ENCODE peak calls at places on chromosomes 1 and 21, in six cellular contexts. Y is GM12878; O is CD8-positive, alpha-beta T cell; X is heart left ventricle; E is PC-9; M is GM23338. P is an unnamed sample.
A peak's percentile ranks its signal among the peaks of the same experiment; 100 is the strongest.

GRCh38 chr1:2392071-2392442 is 416 bp downstream of the RER1 start:
- DNase-seq in X (no peak), Y (no peak), O (no peak), M (no peak), E (no peak), P (no peak)

GRCh38 chr1:17010601-17011438 is 908 bp downstream of the ATP13A2 start:
- DNase-seq in M (no peak), X (peak; percentile 76), O (no peak), Y (no peak), E (peak; percentile 20), P (no peak)

GRCh38 chr21:36004441-36004840 is 55.9 kb downstream of the SETD4 start:
- DNase-seq in X (no peak), E (no peak), Y (peak; percentile 7), M (no peak), O (no peak), P (no peak)

GRCh38 chr1:200242379-200243041 is 167.3 kb downstream of the ZNF281 start:
- DNase-seq in E (no peak), O (no peak), X (peak; percentile 50), M (no peak), Y (no peak), P (peak; percentile 97)

GRCh38 chr1:46547481-46548383 is 3.7 kb downstream of the KNCN start:
- DNase-seq in X (no peak), E (peak; percentile 32), Y (no peak), M (peak; percentile 87), O (no peak), P (peak; percentile 47)

GRCh38 chr1:219120625-219121544 is 52.8 kb upstream of the LYPLAL1 start:
- DNase-seq in O (no peak), E (no peak), M (peak; percentile 4), X (peak; percentile 54), Y (no peak), P (peak; percentile 31)

GRCh38 chr1:14758962-14759361 is 160.5 kb downstream of the KAZN start:
- DNase-seq in E (no peak), M (peak; percentile 57), O (no peak), X (no peak), Y (no peak), P (no peak)

GRCh38 chr1:178818416-178818815 is 52.5 kb downstream of the ANGPTL1 start:
- DNase-seq in Y (no peak), M (no peak), O (no peak), E (no peak), X (no peak), P (no peak)

GRCh38 chr1:118954286-118954890 is 33.8 kb downstream of the TBX15 start:
- DNase-seq in Y (no peak), O (no peak), X (no peak), E (no peak), M (no peak), P (no peak)

GRCh38 chr1:145874646-145875045 is 11.0 kb downstream of the ANKRD35 start:
- DNase-seq in Y (no peak), E (no peak), O (no peak), X (no peak), M (no peak), P (no peak)

GRCh38 chr1:183241446-183241845 is 55.4 kb downstream of the LAMC2 start:
- DNase-seq in E (no peak), O (no peak), Y (no peak), M (no peak), X (no peak), P (no peak)

GRCh38 chr1:202567747-202568146 is 142.5 kb downstream of the SYT2 start:
- DNase-seq in X (no peak), O (no peak), M (peak; percentile 83), E (no peak), Y (no peak), P (no peak)

GRCh38 chr1:211632808-211633522 is 42.5 kb downstream of the NEK2 start:
- DNase-seq in Y (no peak), X (peak; percentile 88), E (no peak), O (no peak), M (no peak), P (no peak)

GRCh38 chr1:180926164-180926981 is 13.7 kb downstream of the KIAA1614 start:
- DNase-seq in O (no peak), E (no peak), X (peak; percentile 88), Y (no peak), M (no peak), P (no peak)

GRCh38 chr1:53559854-53560571 is 100.8 kb downstream of the DMRTB1 start:
- DNase-seq in O (no peak), Y (no peak), X (no peak), E (no peak), M (no peak), P (no peak)

GRCh38 chr1:109249654-109250401 is 489 bp downstream of the CELSR2 start:
- DNase-seq in E (no peak), X (peak; percentile 20), Y (no peak), M (peak; percentile 51), O (no peak), P (no peak)
- H3K4me3 ChIP-seq in E (peak overlapping the region; percentile 58), X (peak overlapping the region; percentile 55), Y (no peak overlapping the region), M (peak overlapping the region; percentile 57), O (peak overlapping the region; percentile 39), P (peak overlapping the region; percentile 25)

GRCh38 chr21:46555225-46555617 is 49.7 kb downstream of the S100B start:
- DNase-seq in E (no peak), Y (no peak), X (no peak), M (no peak), O (no peak), P (no peak)
- H3K36me3 ChIP-seq in E (no peaks in the 10 kb centered on the region), Y (peaks cover 4% of the 10 kb centered on the region), X (peaks cover 3% of the 10 kb centered on the region), M (no peaks in the 10 kb centered on the region), O (peaks cover 14% of the 10 kb centered on the region), P (peaks cover 17% of the 10 kb centered on the region)

GRCh38 chr1:168000656-168001055 is 63.8 kb upstream of the MPC2 start:
- DNase-seq in E (no peak), O (no peak), M (no peak), Y (no peak), X (no peak), P (no peak)
- H3K4me1 ChIP-seq in E (no peaks in the 10 kb centered on the region), O (no peaks in the 10 kb centered on the region), M (peaks cover 9% of the 10 kb centered on the region), Y (no peaks in the 10 kb centered on the region), X (peaks cover 4% of the 10 kb centered on the region), P (no peaks in the 10 kb centered on the region)

DNA sequence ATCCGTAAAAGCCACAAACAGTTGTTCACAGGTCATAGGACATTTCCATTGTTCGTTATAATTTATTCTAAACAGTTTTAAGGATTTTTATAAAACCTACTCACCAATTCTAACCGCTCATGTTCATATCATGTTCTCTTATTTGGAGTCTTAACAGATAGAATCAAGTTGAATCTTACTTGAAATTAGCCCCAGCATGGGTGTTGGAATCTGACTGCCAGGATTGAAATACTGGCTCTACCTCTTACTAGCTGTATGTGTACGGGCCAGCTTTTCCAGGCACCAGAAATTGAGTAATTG is 78.2 kb upstream of the GPR88 start:
- DNase-seq in X (no peak), E (no peak), M (no peak), O (no peak), Y (no peak), P (no peak)
- H3K4me3 ChIP-seq in X (no peak overlapping the region), E (no peak overlapping the region), M (no peak overlapping the region), O (no peak overlapping the region), Y (no peak overlapping the region), P (no peak overlapping the region)

GRCh38 chr1:156478250-156478627 is 22.3 kb downstream of the MEF2D start:
- DNase-seq in X (no peak), E (no peak), Y (no peak), M (no peak), O (no peak), P (no peak)

GRCh38 chr1:156481527-156481926 is 19.0 kb downstream of the MEF2D start:
- DNase-seq in O (no peak), M (no peak), E (no peak), X (no peak), Y (no peak), P (no peak)

GRCh38 chr1:156479093-156480014 is 21.2 kb downstream of the MEF2D start:
- DNase-seq in Y (no peak), O (no peak), X (no peak), E (no peak), M (no peak), P (no peak)

GRCh38 chr1:156480411-156481192 is 20.0 kb downstream of the MEF2D start:
- DNase-seq in O (peak; percentile 73), M (peak; percentile 95), E (no peak), Y (no peak), X (peak; percentile 71), P (no peak)

GRCh38 chr1:156480015-156480368 is 20.6 kb downstream of the MEF2D start:
- DNase-seq in M (no peak), O (no peak), Y (no peak), E (no peak), X (no peak), P (no peak)
- H3K36me3 ChIP-seq in M (peaks cover 6% of the 10 kb centered on the region), O (peaks cover 81% of the 10 kb centered on the region), Y (peaks cover 76% of the 10 kb centered on the region), E (peaks cover 24% of the 10 kb centered on the region), X (peaks cover 38% of the 10 kb centered on the region), P (peaks cover 46% of the 10 kb centered on the region)

DNA sequence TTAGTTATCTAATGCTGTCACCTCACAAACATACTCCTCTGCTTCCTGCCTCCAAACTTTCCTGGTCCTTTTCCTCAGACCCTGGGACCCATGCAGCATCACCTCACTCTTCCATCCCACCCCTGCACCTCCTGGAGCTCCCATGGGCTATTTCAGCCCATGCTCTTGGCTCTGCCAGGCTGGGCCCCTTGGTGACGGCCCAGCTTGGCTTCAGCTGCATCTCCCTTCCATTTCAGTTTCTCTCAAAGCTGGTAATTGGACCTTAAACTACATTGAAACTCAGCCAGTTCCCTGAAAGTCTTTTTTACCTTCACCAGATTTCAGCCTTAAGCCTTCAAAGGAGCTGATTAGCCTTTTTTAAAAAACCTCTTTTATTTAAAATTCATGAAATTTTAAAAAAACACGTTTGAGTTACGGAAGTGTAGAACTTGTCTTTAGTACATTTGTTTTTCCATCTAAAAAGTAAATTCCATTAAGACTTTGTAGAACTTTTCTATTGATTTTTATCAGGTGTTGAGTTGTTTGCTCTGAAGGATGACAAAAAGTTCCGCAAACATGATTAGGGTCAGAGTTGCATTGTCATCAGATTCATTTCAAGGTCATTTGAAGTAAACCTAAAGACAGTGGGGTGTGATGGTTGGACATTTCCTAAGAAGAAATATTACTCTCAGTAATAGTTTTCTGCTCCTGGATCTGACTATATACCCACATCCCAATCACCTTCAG is 33.5 kb downstream of the AGT start:
- DNase-seq in O (no peak), Y (no peak), E (no peak), X (no peak), M (no peak), P (no peak)
- H3K4me1 ChIP-seq in O (no peaks in the 10 kb centered on the region), Y (no peaks in the 10 kb centered on the region), E (peaks cover 42% of the 10 kb centered on the region), X (peaks cover 23% of the 10 kb centered on the region), M (no peaks in the 10 kb centered on the region), P (no peaks in the 10 kb centered on the region)

DNA sequence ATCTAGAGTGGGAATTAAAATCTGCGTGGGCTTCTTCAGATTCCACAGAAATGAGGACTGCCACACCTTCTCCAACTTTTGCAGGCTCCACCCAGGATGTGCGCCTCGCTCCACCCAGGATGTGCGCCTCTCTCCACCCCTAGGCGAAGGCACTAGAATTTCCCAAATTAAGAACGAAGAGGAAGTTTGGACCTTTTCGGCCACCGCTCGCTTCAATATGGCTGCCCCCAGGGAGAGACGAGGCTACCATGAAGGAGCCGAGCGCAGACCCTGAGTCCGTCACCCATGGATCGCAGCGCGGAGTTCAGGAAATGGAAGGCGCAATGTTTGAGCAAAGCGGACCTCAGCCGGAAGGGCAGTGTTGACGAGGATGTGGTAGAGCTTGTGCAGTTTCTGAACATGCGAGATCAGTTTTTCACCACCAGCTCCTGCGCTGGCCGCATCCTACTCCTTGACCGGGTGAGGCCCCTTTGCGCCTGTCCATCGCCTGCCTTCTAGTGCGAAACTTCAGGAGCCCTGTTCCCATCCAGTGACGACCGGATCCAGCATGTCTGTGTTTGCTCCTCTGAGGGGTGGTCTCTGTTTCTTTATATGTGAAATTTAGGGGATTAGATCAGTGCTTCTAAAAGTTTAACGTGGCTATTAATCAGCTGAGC is at the start of the genes CRYZ and TYW3:
- DNase-seq in O (peak; percentile 74), X (peak; percentile 93), M (peak; percentile 92), Y (peak; percentile 87), E (peak; percentile 82), P (peak; percentile 75)
- H3K4me3 ChIP-seq in O (peak within 1 kb of the TSS; percentile 89), X (peak within 1 kb of the TSS; percentile 89), M (peak within 1 kb of the TSS; percentile 59), Y (peak within 1 kb of the TSS; percentile 81), E (peak within 1 kb of the TSS; percentile 95), P (peak within 1 kb of the TSS; percentile 63)

P was measured in HAP-1.